ENCODE peak calls at places on chromosomes 16 and 17, in ten cellular contexts. R, E, G, C, N, H, L, D, M and Z are unnamed samples.

GRCh38 chr17:17129466-17129865 is 76.7 kb downstream of the PLD6 start:
- DNase-seq in R (no peak), E (no peak), G (no peak), C (no peak), N (peak), H (no peak), L (no peak), D (no peak), M (no peak), Z (no peak)

GRCh38 chr16:75192606-75193264 is 14.2 kb downstream of the CTRB2 start:
- DNase-seq in R (no peak), E (no peak), G (no peak), C (no peak), N (no peak), H (no peak), L (no peak), D (no peak), M (no peak), Z (no peak)

GRCh38 chr16:85924675-85925074 is 25.7 kb downstream of the IRF8 start:
- DNase-seq in R (no peak), E (no peak), G (no peak), C (peak), N (no peak), H (no peak), L (no peak), D (peak), M (peak), Z (no peak)

GRCh38 chr17:8018436-8018835 is 16.0 kb downstream of the GUCY2D start:
- DNase-seq in R (no peak), E (no peak), G (no peak), C (no peak), N (no peak), H (no peak), L (no peak), D (no peak), M (no peak), Z (no peak)

GRCh38 chr17:68840073-68840472 is 115.1 kb downstream of the ABCA8 start:
- DNase-seq in R (no peak), E (no peak), G (no peak), C (no peak), N (no peak), H (no peak), L (no peak), D (no peak), M (no peak), Z (no peak)

GRCh38 chr16:11274964-11275363 is 1.3 kb downstream of the PRM2 start:
- DNase-seq in R (no peak), E (no peak), G (no peak), C (no peak), N (no peak), H (no peak), L (no peak), D (no peak), M (no peak), Z (no peak)

GRCh38 chr16:85173077-85173980 is 61.1 kb upstream of the CIBAR2 start:
- DNase-seq in R (no peak), E (no peak), G (no peak), C (peak), N (peak), H (no peak), L (no peak), D (peak), M (peak), Z (peak)

GRCh38 chr17:74446551-74447500 is 14.9 kb downstream of the GPRC5C start:
- DNase-seq in R (no peak), E (peak), G (no peak), C (peak), N (peak), H (no peak), L (no peak), D (no peak), M (no peak), Z (no peak)

GRCh38 chr17:38425048-38425447 is 3.2 kb upstream of the ARHGAP23 start:
- DNase-seq in R (no peak), E (no peak), G (no peak), C (no peak), N (no peak), H (no peak), L (no peak), D (no peak), M (no peak), Z (no peak)

GRCh38 chr17:76700627-76701470 is 9.9 kb downstream of the MXRA7 start:
- DNase-seq in R (no peak), E (no peak), G (peak), C (peak), N (no peak), H (no peak), L (no peak), D (no peak), M (no peak), Z (peak)

GRCh38 chr17:57444632-57445031 is 188.3 kb downstream of the MSI2 start:
- DNase-seq in R (no peak), E (no peak), G (no peak), C (no peak), N (no peak), H (no peak), L (no peak), D (no peak), M (no peak), Z (peak)

GRCh38 chr16:51276335-51276734 is 125.3 kb upstream of the SALL1 start:
- DNase-seq in R (no peak), E (no peak), G (no peak), C (no peak), N (no peak), H (no peak), L (no peak), D (no peak), M (peak), Z (no peak)